ENCODE peak calls at places on chromosomes 12 and 14, in nine cellular contexts. G is fibroblast of villous mesenchyme, V is bronchial epithelial cell, C is astrocyte of the cerebellum, O is OCI-LY7, F is hepatocyte, P is ascending aorta, U is heart left ventricle, I is cardiac fibroblast. N is an unnamed sample.

GRCh38 chr14:54570651-54571415 is 3.9 kb downstream of the SAMD4A start:
- DNase-seq in P (no peak), F (no peak), V (peak), U (no peak), I (peak), C (peak), O (no peak), G (peak), N (no peak)

GRCh38 chr14:80350707-80351106 is 139.4 kb upstream of the DIO2 start:
- DNase-seq in U (no peak), F (no peak), I (peak), O (no peak), C (no peak), V (peak), P (no peak), G (no peak), N (no peak)

GRCh38 chr12:121858662-121859572 is at the start of gene HPD:
- DNase-seq in V (peak), O (no peak), I (peak), U (peak), C (peak), P (peak), G (peak), F (peak), N (no peak)

GRCh38 chr12:6821271-6821673 is 349 bp upstream of the GPR162 start:
- DNase-seq in G (peak), O (peak), P (peak), F (peak), V (peak), I (peak), U (peak), C (no peak), N (peak)

GRCh38 chr12:47978598-47978873 is 15.1 kb downstream of the TMEM106C start:
- DNase-seq in I (no peak), U (no peak), G (no peak), F (no peak), V (no peak), C (no peak), P (no peak), O (no peak), N (no peak)

GRCh38 chr14:69313176-69313575 is 53.2 kb downstream of the GALNT16 start:
- DNase-seq in V (no peak), U (no peak), F (no peak), G (no peak), I (no peak), C (no peak), O (no peak), P (no peak), N (no peak)

GRCh38 chr12:124616394-124617343 is 49.3 kb upstream of the NCOR2 start:
- DNase-seq in U (no peak), G (no peak), C (no peak), F (no peak), P (no peak), V (no peak), I (no peak), O (no peak), N (no peak)

GRCh38 chr12:481422-481821 is 21.7 kb downstream of the B4GALNT3 start:
- DNase-seq in U (peak), V (no peak), O (no peak), C (peak), I (peak), P (peak), F (peak), G (no peak), N (no peak)

GRCh38 chr12:4302881-4303280 is 18.1 kb upstream of the TIGAR start:
- DNase-seq in C (no peak), V (no peak), O (no peak), G (no peak), P (no peak), U (no peak), I (no peak), F (no peak), N (no peak)

GRCh38 chr14:92352158-92352985 is 29.4 kb downstream of the SLC24A4 start:
- DNase-seq in P (no peak), O (peak), F (no peak), G (peak), V (peak), U (no peak), I (peak), C (no peak), N (peak)

GRCh38 chr12:108730337-108731104 is 797 bp downstream of the CORO1C start:
- DNase-seq in P (peak), C (peak), I (peak), O (peak), V (peak), G (peak), U (peak), F (peak), N (peak)

GRCh38 chr12:123696641-123697040 is 15.5 kb upstream of the ATP6V0A2 start:
- DNase-seq in U (no peak), I (no peak), G (no peak), P (no peak), V (no peak), O (peak), F (no peak), C (no peak), N (no peak)

GRCh38 chr14:81400202-81400678 is at the start of gene STON2:
- DNase-seq in O (no peak), V (peak), G (peak), I (peak), P (no peak), U (no peak), F (no peak), C (peak), N (no peak)

GRCh38 chr12:2185751-2186341 is 133.1 kb downstream of the CACNA1C start:
- DNase-seq in P (no peak), F (no peak), U (no peak), G (no peak), C (no peak), O (no peak), I (no peak), V (no peak), N (no peak)

GRCh38 chr12:67910360-67911292 is 78.6 kb upstream of the IFNG-AS1 start:
- DNase-seq in V (peak), F (no peak), O (no peak), U (no peak), P (no peak), C (peak), G (peak), I (peak), N (no peak)

GRCh38 chr14:100341301-100342031 is 18.3 kb downstream of the SLC25A47 start:
- DNase-seq in O (peak), G (peak), U (no peak), F (peak), C (peak), I (peak), P (peak), V (peak), N (no peak)

GRCh38 chr14:104421401-104421821 is 158.2 kb upstream of the C14orf180 start:
- DNase-seq in G (no peak), I (no peak), F (no peak), O (no peak), C (no peak), P (no peak), U (no peak), V (no peak), N (no peak)

GRCh38 chr14:50937325-50937724 is 7.0 kb downstream of the PYGL start:
- DNase-seq in G (peak), I (peak), C (no peak), P (no peak), V (peak), O (no peak), U (no peak), F (no peak), N (no peak)

GRCh38 chr12:97151481-97151880 is 244.4 kb downstream of the NEDD1 start:
- DNase-seq in I (no peak), C (peak), G (no peak), F (no peak), U (no peak), V (peak), P (no peak), O (no peak), N (no peak)

GRCh38 chr14:81980601-81981310 is 447.1 kb upstream of the SEL1L start:
- DNase-seq in I (no peak), O (no peak), V (no peak), F (peak), U (no peak), C (no peak), G (no peak), P (no peak), N (no peak)

GRCh38 chr14:75290851-75291250 is 12.2 kb downstream of the FOS start:
- DNase-seq in O (no peak), F (no peak), I (no peak), G (no peak), P (no peak), C (no peak), U (no peak), V (no peak), N (no peak)

GRCh38 chr12:12883369-12884001 is 7.9 kb upstream of the GPRC5A start:
- DNase-seq in C (no peak), I (peak), G (peak), V (peak), U (no peak), F (peak), O (no peak), P (no peak), N (no peak)

GRCh38 chr14:73744874-73745529 is 30.8 kb upstream of the PNMA1 start:
- DNase-seq in O (peak), P (no peak), G (no peak), I (no peak), U (no peak), V (peak), C (no peak), F (peak), N (no peak)

GRCh38 chr12:116939734-116940133 is 29.0 kb downstream of the FBXW8 start:
- DNase-seq in P (no peak), F (no peak), O (no peak), G (no peak), V (no peak), I (no peak), C (no peak), U (no peak), N (no peak)

GRCh38 chr14:65260786-65261185 is 151.7 kb upstream of the FUT8 start:
- DNase-seq in F (no peak), P (no peak), G (peak), U (no peak), I (peak), V (no peak), C (no peak), O (no peak), N (no peak)

GRCh38 chr12:42097971-42098370 is 46.7 kb downstream of the GXYLT1 start:
- DNase-seq in V (no peak), I (peak), P (no peak), O (no peak), G (peak), U (no peak), C (no peak), F (no peak), N (no peak)

GRCh38 chr14:56207626-56208297 is 89.6 kb downstream of the PELI2 start:
- DNase-seq in P (no peak), F (peak), O (no peak), U (no peak), I (no peak), G (peak), V (peak), C (no peak), N (no peak)

GRCh38 chr12:130423991-130424857 is 86.5 kb downstream of the PIWIL1 start:
- DNase-seq in O (no peak), V (no peak), F (no peak), I (no peak), P (no peak), U (no peak), C (no peak), G (no peak), N (no peak)

GRCh38 chr12:117034691-117035090 is 64.5 kb downstream of the TESC start:
- DNase-seq in G (no peak), I (no peak), V (no peak), P (no peak), O (no peak), F (no peak), C (no peak), U (no peak), N (no peak)

GRCh38 chr12:132427177-132427725 is 62.7 kb upstream of the FBRSL1 start:
- DNase-seq in V (no peak), G (no peak), O (no peak), C (no peak), F (no peak), I (no peak), U (no peak), P (no peak), N (no peak)

GRCh38 chr12:19129486-19130223 is at the start of gene PLEKHA5:
- DNase-seq in U (peak), C (no peak), P (no peak), V (no peak), F (peak), G (peak), I (peak), O (no peak), N (peak)
- TF ChIP-seq CTCF in U (peak), C (no peak), P (no peak), V (peak), F (peak), G (no peak), I (no peak), O (no peak), N (no peak)

GRCh38 chr14:21108791-21109190 is 7.9 kb downstream of the TMEM253 start:
- DNase-seq in F (no peak), I (no peak), C (no peak), U (no peak), G (no peak), O (no peak), V (no peak), P (no peak), N (no peak)
- TF ChIP-seq CTCF in F (no peak), I (no peak), C (no peak), U (no peak), G (no peak), O (no peak), V (no peak), P (no peak), N (no peak)

GRCh38 chr12:52953181-52953841 is 4.4 kb downstream of the KRT18 start:
- DNase-seq in O (no peak), P (no peak), V (no peak), I (no peak), G (no peak), C (no peak), U (no peak), F (no peak), N (no peak)

GRCh38 chr12:52951126-52951525 is 2.2 kb downstream of the KRT18 start:
- DNase-seq in P (no peak), V (no peak), C (no peak), F (no peak), O (no peak), U (no peak), G (no peak), I (no peak), N (no peak)

GRCh38 chr12:52950553-52950952 is 1.6 kb downstream of the KRT18 start:
- DNase-seq in V (no peak), C (no peak), I (no peak), U (no peak), F (no peak), P (no peak), G (no peak), O (no peak), N (no peak)

GRCh38 chr12:52951640-52952039 is 2.7 kb downstream of the KRT18 start:
- DNase-seq in P (no peak), F (no peak), V (no peak), O (no peak), U (no peak), G (no peak), C (no peak), I (no peak), N (no peak)

GRCh38 chr12:52952082-52952801 is 3.3 kb downstream of the KRT18 start:
- DNase-seq in O (no peak), P (no peak), I (peak), F (no peak), V (peak), U (no peak), G (no peak), C (no peak), N (no peak)
- TF ChIP-seq CTCF in O (peak), P (no peak), I (no peak), F (peak), V (peak), U (no peak), G (peak), C (no peak), N (no peak)

GRCh38 chr12:83261998-83262397 is 575.3 kb downstream of the TMTC2 start:
- DNase-seq in F (no peak), G (no peak), V (no peak), C (no peak), I (no peak), O (no peak), P (no peak), U (no peak), N (no peak)
- TF ChIP-seq CTCF in F (no peak), G (no peak), V (no peak), C (no peak), I (no peak), O (peak), P (no peak), U (no peak), N (no peak)

GRCh38 chr12:14936224-14936861 is 2.0 kb downstream of the ERP27 start:
- DNase-seq in U (no peak), C (no peak), V (peak), G (no peak), P (no peak), F (no peak), I (no peak), O (no peak), N (peak)
- TF ChIP-seq CTCF in U (no peak), C (peak), V (peak), G (peak), P (no peak), F (peak), I (peak), O (peak), N (no peak)

GRCh38 chr14:61564623-61565091 is 130.7 kb upstream of the HIF1A start:
- DNase-seq in F (peak), C (peak), O (no peak), V (peak), G (peak), U (no peak), I (peak), P (no peak), N (no peak)
- TF ChIP-seq CTCF in F (no peak), C (no peak), O (no peak), V (no peak), G (no peak), U (no peak), I (no peak), P (no peak), N (no peak)

GRCh38 chr14:101706509-101707284 is 54.8 kb upstream of the PPP2R5C start:
- DNase-seq in U (no peak), F (no peak), G (no peak), V (no peak), C (no peak), I (no peak), P (no peak), O (no peak), N (no peak)

GRCh38 chr14:101707285-101707842 is 54.1 kb upstream of the PPP2R5C start:
- DNase-seq in I (peak), C (peak), P (no peak), G (peak), U (no peak), O (peak), V (peak), F (peak), N (peak)

GRCh38 chr14:101707863-101708620 is 53.5 kb upstream of the PPP2R5C start:
- DNase-seq in C (no peak), V (no peak), F (no peak), U (no peak), O (no peak), I (no peak), G (no peak), P (no peak), N (no peak)

GRCh38 chr14:101704140-101704539 is 57.4 kb upstream of the PPP2R5C start:
- DNase-seq in U (no peak), I (no peak), G (no peak), O (no peak), C (no peak), V (no peak), F (no peak), P (no peak), N (no peak)

DNA sequence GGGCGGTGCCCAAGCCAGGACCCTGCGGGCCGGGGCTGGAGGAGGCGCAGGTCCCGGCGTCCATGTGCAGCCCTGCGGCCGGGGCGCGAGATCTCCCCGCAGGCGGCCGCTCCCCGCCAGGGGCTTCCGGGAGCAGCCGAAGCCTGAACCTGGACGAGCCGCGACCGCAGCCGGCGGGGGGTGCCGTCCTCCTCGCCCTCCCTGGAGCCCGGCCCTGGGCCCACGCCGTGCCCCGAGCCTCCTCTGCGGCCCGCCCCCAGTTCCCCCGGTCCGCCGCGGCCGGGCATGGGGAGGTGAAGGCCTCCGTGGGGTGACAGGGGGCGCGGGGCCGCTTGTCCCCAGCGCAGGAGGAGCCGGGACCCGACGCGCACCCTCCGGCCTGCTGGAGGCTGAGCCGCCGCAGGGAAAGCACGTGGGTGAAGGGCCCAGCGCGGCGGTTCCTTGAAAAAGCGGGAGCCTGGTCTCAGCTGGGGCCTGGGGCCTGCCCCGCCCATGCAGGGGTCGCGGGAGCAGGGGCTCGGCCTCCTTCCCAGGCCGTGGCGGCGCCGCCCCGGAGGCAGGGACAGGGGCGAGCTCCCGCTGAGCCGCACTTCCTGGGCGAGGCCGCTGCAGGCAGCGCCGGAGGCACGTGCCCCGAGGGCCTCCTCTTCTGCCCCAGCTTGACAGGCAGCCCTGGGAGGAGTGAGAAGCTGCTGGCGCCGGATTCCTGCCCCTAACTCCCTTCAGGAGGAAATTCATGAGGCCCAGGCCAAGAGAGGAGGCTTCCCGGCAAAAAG is 55.6 kb upstream of the PPP2R5C start:
- DNase-seq in P (no peak), I (peak), G (peak), C (no peak), O (no peak), U (peak), F (peak), V (no peak), N (no peak)
- TF ChIP-seq CTCF in P (no peak), I (no peak), G (no peak), C (no peak), O (no peak), U (no peak), F (no peak), V (no peak), N (no peak)

GRCh38 chr12:57250541-57250940 is 446 bp downstream of the STAC3 start:
- DNase-seq in V (no peak), U (no peak), I (no peak), O (no peak), G (no peak), F (no peak), P (no peak), C (no peak), N (no peak)

GRCh38 chr12:57250956-57251355 is at the start of gene STAC3:
- DNase-seq in F (no peak), I (no peak), O (no peak), V (no peak), G (no peak), C (no peak), U (no peak), P (no peak), N (no peak)

GRCh38 chr12:57247041-57247440 is 3.9 kb downstream of the STAC3 start:
- DNase-seq in V (no peak), O (no peak), G (no peak), C (no peak), P (no peak), I (no peak), U (no peak), F (no peak), N (no peak)

GRCh38 chr12:57244306-57244696 is 6.7 kb downstream of the STAC3 start:
- DNase-seq in O (no peak), V (no peak), P (no peak), I (no peak), F (no peak), G (no peak), U (no peak), C (no peak), N (no peak)

DNA sequence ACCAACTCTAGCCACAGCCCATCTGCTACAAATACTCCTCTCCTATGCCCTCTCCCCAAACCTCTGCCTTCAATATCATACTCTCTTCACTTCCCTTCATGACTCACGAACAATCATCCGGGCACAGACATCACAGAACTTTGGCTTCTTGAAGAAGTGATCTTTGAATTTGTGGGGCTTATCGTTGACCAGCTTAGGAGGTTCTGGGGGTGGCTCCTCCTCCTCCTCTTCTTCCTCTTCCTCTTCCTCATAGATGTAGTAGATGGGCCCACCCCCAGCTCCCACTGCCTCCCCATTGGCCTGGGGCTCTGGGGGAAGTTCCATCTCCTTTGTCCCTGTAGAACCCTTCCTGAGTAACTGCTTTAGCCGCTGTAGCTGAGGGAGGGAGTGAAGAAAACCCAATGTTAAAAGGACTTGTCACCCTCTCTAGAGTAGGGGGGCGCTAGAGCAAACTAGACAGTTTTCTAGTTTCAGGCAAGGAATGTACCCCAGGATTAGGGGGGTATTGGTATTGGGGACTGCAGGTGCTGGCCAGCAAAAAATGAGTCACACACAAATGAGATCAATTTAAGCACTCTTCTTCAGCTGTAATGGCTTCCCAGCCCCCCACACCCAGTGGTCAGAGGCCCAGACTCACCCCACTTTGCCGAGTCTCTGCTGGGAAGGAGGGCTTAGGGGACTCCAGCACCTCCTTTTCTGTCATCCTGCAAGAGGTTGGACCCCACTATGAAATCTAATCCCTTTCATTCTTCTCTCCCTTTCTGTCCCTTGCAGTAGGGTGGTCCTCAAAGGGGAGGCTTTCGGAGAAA is 1.8 kb downstream of the STAC3 start:
- DNase-seq in O (no peak), U (no peak), P (no peak), F (no peak), V (no peak), C (no peak), I (no peak), G (no peak), N (no peak)
- TF ChIP-seq CTCF in O (peak), U (no peak), P (no peak), F (no peak), V (no peak), C (no peak), I (no peak), G (no peak), N (no peak)